ENCODE peak calls at places on chromosomes 3 and 15, in seven cellular contexts. D, V, I, H, T, U and Y are unnamed samples.

GRCh38 chr3:150469031-150469930 is 61.2 kb downstream of the TSC22D2 start:
- DNase-seq in I (peak; percentile 77), U (peak; percentile 89), V (no peak), T (no peak), D (no peak), H (peak; percentile 98), Y (no peak)

GRCh38 chr3:78957456-78957855 is 810.3 kb downstream of the ROBO1 start:
- DNase-seq in H (no peak), U (no peak), T (no peak), D (no peak), I (no peak), V (no peak), Y (no peak)

GRCh38 chr15:32889189-32889588 is 171.4 kb downstream of the GREM1 start:
- DNase-seq in V (no peak), T (no peak), H (no peak), U (no peak), I (no peak), D (no peak), Y (no peak)

GRCh38 chr3:85939026-85939616 is 980.3 kb downstream of the CADM2 start:
- DNase-seq in H (peak; percentile 23), D (no peak), T (no peak), V (no peak), U (no peak), I (no peak), Y (no peak)

GRCh38 chr3:131356006-131356405 is 25.6 kb upstream of the NUDT16 start:
- DNase-seq in I (no peak), U (no peak), T (no peak), D (no peak), V (no peak), H (no peak), Y (no peak)

GRCh38 chr15:75037685-75038084 is 14.3 kb downstream of the PPCDC start:
- DNase-seq in H (no peak), U (no peak), I (no peak), T (no peak), D (no peak), V (no peak), Y (no peak)

GRCh38 chr3:126111566-126112475 is 27.9 kb upstream of the SLC41A3 start:
- DNase-seq in I (peak; percentile 11), T (no peak), V (no peak), H (no peak), D (peak; percentile 58), U (no peak), Y (no peak)

GRCh38 chr3:8223766-8224165 is 277.9 kb upstream of the LMCD1 start:
- DNase-seq in H (peak; percentile 11), T (peak; percentile 59), V (no peak), U (no peak), I (no peak), D (no peak), Y (peak; percentile 37)

GRCh38 chr3:123194552-123194951 is 7.2 kb upstream of the SEC22A start:
- DNase-seq in I (no peak), H (no peak), U (peak; percentile 57), V (no peak), D (no peak), T (peak; percentile 26), Y (peak; percentile 39)

GRCh38 chr3:195133462-195133861 is 137.5 kb downstream of the XXYLT1 start:
- DNase-seq in T (no peak), D (no peak), H (peak; percentile 89), V (no peak), I (peak; percentile 52), U (no peak), Y (no peak)

GRCh38 chr15:80076321-80077318 is 17.1 kb downstream of the ZFAND6 start:
- DNase-seq in H (peak; percentile 59), D (no peak), T (no peak), U (no peak), I (no peak), V (no peak), Y (no peak)

GRCh38 chr3:112378989-112379692 is 46.2 kb downstream of the CD200 start:
- DNase-seq in D (no peak), I (no peak), T (no peak), U (no peak), H (peak; percentile 79), V (no peak), Y (peak; percentile 98)

GRCh38 chr15:48794697-48795134 is 16.2 kb downstream of the CEP152 start:
- DNase-seq in D (no peak), V (no peak), H (no peak), T (no peak), U (no peak), I (no peak), Y (peak; percentile 47)

GRCh38 chr15:39357478-39358268 is 223.2 kb upstream of the THBS1 start:
- DNase-seq in I (no peak), U (no peak), T (no peak), V (no peak), H (peak; percentile 26), D (no peak), Y (peak; percentile 13)

GRCh38 chr3:138459619-138460535 is 25.5 kb downstream of the ESYT3 start:
- DNase-seq in H (no peak), U (no peak), T (no peak), D (no peak), V (peak; percentile 36), I (no peak), Y (no peak)

GRCh38 chr15:40240619-40241304 is 1.9 kb downstream of the PAK6 start:
- DNase-seq in U (no peak), T (no peak), I (no peak), H (no peak), V (no peak), D (no peak), Y (no peak)

GRCh38 chr3:106401666-106402319 is 533.0 kb upstream of the CBLB start:
- DNase-seq in D (no peak), I (no peak), H (peak; percentile 72), V (no peak), U (no peak), T (no peak), Y (no peak)

GRCh38 chr3:72187131-72187530 is 402.2 kb upstream of the PROK2 start:
- DNase-seq in I (no peak), U (peak; percentile 49), V (no peak), H (no peak), T (no peak), D (no peak), Y (peak; percentile 20)

GRCh38 chr15:70833897-70834765 is 19.8 kb downstream of the LARP6 start:
- DNase-seq in U (no peak), V (no peak), D (no peak), I (no peak), H (peak; percentile 79), T (no peak), Y (no peak)

DNA sequence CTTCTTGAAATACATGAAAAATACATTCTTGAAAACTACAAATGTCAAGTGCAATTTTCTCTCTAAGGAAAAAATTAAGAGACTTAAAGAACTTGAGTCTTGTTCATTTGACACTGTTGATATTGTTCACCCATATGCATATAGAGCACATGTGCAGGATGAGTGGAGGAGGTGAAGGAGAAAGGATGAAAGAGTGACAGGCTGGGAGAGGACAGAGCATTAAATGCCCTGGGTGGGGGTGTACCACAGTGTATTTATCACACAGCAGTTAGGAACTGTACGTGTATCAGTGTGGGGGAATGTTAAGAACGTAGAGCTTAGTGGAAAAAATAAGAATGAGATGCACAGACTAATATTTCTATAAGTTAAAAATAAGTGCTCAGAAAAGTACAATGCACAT is 45.7 kb downstream of the CTDSPL start:
- DNase-seq in T (no peak), V (no peak), H (no peak), I (no peak), D (no peak), U (no peak), Y (no peak)
- H3K4me1 ChIP-seq in T (peaks cover 26% of the 10 kb centered on the region), V (peaks cover 42% of the 10 kb centered on the region), H (peaks cover 22% of the 10 kb centered on the region), I (peaks cover 16% of the 10 kb centered on the region), D (peaks cover 56% of the 10 kb centered on the region), U (no peaks in the 10 kb centered on the region), Y (peaks cover 31% of the 10 kb centered on the region)

GRCh38 chr3:11780341-11780740 is 66.3 kb downstream of the TAMM41 start:
- DNase-seq in I (no peak), H (no peak), V (no peak), T (no peak), D (no peak), U (no peak), Y (no peak)

GRCh38 chr3:11775493-11775892 is 71.2 kb downstream of the TAMM41 start:
- DNase-seq in T (no peak), U (no peak), V (no peak), H (no peak), I (no peak), D (no peak), Y (no peak)

GRCh38 chr3:11774296-11774877 is 72.3 kb downstream of the TAMM41 start:
- DNase-seq in T (peak; percentile 76), H (no peak), U (peak; percentile 66), I (no peak), D (no peak), V (no peak), Y (peak; percentile 56)

GRCh38 chr3:11778248-11778647 is 68.4 kb downstream of the TAMM41 start:
- DNase-seq in I (no peak), D (no peak), U (no peak), H (no peak), T (no peak), V (no peak), Y (no peak)

GRCh38 chr3:11776346-11776745 is 70.3 kb downstream of the TAMM41 start:
- DNase-seq in H (no peak), T (no peak), V (no peak), D (no peak), U (no peak), I (no peak), Y (no peak)
- H3K36me3 ChIP-seq in H (no peaks in the 10 kb centered on the region), T (peaks cover 2% of the 10 kb centered on the region), V (no peaks in the 10 kb centered on the region), D (no peaks in the 10 kb centered on the region), U (no peaks in the 10 kb centered on the region), I (no peaks in the 10 kb centered on the region), Y (no peaks in the 10 kb centered on the region)

GRCh38 chr15:65366122-65366892 is 11.5 kb downstream of the IGDCC3 start:
- DNase-seq in V (no peak), I (no peak), U (no peak), H (no peak), T (no peak), D (peak; percentile 66), Y (no peak)
- H3K4me1 ChIP-seq in V (no peaks in the 10 kb centered on the region), I (no peaks in the 10 kb centered on the region), U (peaks cover 5% of the 10 kb centered on the region), H (no peaks in the 10 kb centered on the region), T (no peaks in the 10 kb centered on the region), D (no peaks in the 10 kb centered on the region), Y (peaks cover 42% of the 10 kb centered on the region)

GRCh38 chr3:12903000-12903800 is 61.8 kb upstream of the RPL32 start:
- DNase-seq in T (no peak), D (peak; percentile 62), U (no peak), I (no peak), V (no peak), H (no peak), Y (no peak)

GRCh38 chr3:12904951-12905315 is 63.6 kb upstream of the RPL32 start:
- DNase-seq in T (no peak), H (no peak), I (no peak), V (peak; percentile 30), D (peak; percentile 49), U (no peak), Y (no peak)

GRCh38 chr3:12902181-12902999 is 61.0 kb upstream of the RPL32 start:
- DNase-seq in V (peak; percentile 54), D (peak; percentile 63), T (no peak), H (no peak), I (no peak), U (no peak), Y (no peak)

GRCh38 chr3:12905316-12906071 is 64.1 kb upstream of the RPL32 start:
- DNase-seq in V (peak; percentile 35), I (no peak), D (peak; percentile 64), T (no peak), U (no peak), H (no peak), Y (no peak)

DNA sequence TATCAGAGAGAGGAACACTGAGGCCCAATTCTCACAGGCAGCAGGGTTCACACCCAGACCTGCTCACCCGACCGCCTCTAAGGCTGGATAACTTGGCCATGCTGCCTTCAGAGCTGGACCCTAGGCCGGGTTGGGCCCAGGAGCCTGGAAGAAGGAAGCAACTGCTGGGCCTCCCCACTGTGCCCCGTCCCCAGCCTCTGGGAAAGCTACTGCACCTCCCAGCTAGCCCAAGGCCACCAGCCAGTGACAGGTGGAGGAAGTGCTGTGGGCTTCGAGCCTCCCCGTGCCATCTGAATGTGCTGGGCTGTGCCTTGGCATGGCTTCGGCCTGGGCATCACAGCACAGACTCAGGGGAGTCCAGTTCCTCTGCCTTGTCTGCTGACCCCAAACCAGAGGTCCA is 62.5 kb upstream of the RPL32 start:
- DNase-seq in D (peak; percentile 51), T (no peak), U (no peak), V (peak; percentile 39), I (no peak), H (no peak), Y (no peak)
- H3K36me3 ChIP-seq in D (peaks cover 36% of the 10 kb centered on the region), T (no peaks in the 10 kb centered on the region), U (peaks cover 83% of the 10 kb centered on the region), V (peaks cover 95% of the 10 kb centered on the region), I (no peaks in the 10 kb centered on the region), H (peaks cover 6% of the 10 kb centered on the region), Y (peaks cover 24% of the 10 kb centered on the region)